ENCODE peak calls at places on chromosomes 16 and 17, in five cellular contexts. E is IMR-90, P is mesenchymal stem cell, V is GM23338, T is GM12878. O is an unnamed sample.
A peak's percentile ranks its signal among the peaks of the same experiment; 100 is the strongest.

GRCh38 chr16:69754143-69754468 is 620 bp downstream of the NOB1 start:
- DNase-seq in E (no peak), P (no peak), V (no peak), T (no peak), O (no peak)

GRCh38 chr17:72259977-72260376 is 139.2 kb downstream of the SOX9 start:
- DNase-seq in E (no peak), P (no peak), V (no peak), T (no peak), O (no peak)

GRCh38 chr17:14123579-14124278 is 54.4 kb downstream of the COX10 start:
- DNase-seq in E (no peak), P (no peak), V (no peak), T (peak; percentile 15), O (no peak)

GRCh38 chr17:66567234-66568170 is 265.1 kb downstream of the PRKCA start:
- DNase-seq in E (peak; percentile 88), P (peak; percentile 83), V (peak; percentile 87), T (peak; percentile 23), O (peak; percentile 90)

GRCh38 chr17:2926019-2926650 is 129.9 kb downstream of the RAP1GAP2 start:
- DNase-seq in E (peak; percentile 57), P (no peak), V (no peak), T (no peak), O (peak; percentile 51)

GRCh38 chr17:32528825-32529224 is 42.0 kb downstream of the CDK5R1 start:
- DNase-seq in E (no peak), P (no peak), V (no peak), T (no peak), O (no peak)

GRCh38 chr16:65672960-65673359 is 551.1 kb upstream of the CDH11 start:
- DNase-seq in E (peak; percentile 22), P (no peak), V (no peak), T (no peak), O (no peak)

GRCh38 chr17:67998466-67998865 is 2.2 kb upstream of the C17orf58 start:
- DNase-seq in E (no peak), P (peak; percentile 59), V (peak; percentile 43), T (no peak), O (no peak)

GRCh38 chr17:11948791-11949190 is 48.5 kb downstream of the ZNF18 start:
- DNase-seq in E (peak; percentile 86), P (no peak), V (no peak), T (no peak), O (no peak)

GRCh38 chr17:44331249-44331760 is 6.7 kb upstream of the SLC25A39 start:
- DNase-seq in E (peak; percentile 58), P (peak; percentile 81), V (peak; percentile 93), T (no peak), O (peak; percentile 93)

GRCh38 chr16:89525146-89525913 is 17.1 kb downstream of the SPG7 start:
- DNase-seq in E (no peak), P (no peak), V (no peak), T (no peak), O (no peak)

GRCh38 chr16:88940196-88941050 is 36.6 kb downstream of the CBFA2T3 start:
- DNase-seq in E (no peak), P (no peak), V (peak; percentile 61), T (no peak), O (no peak)

GRCh38 chr16:89113661-89114060 is 20.0 kb downstream of the ACSF3 start:
- DNase-seq in E (no peak), P (no peak), V (no peak), T (no peak), O (peak; percentile 91)

DNA sequence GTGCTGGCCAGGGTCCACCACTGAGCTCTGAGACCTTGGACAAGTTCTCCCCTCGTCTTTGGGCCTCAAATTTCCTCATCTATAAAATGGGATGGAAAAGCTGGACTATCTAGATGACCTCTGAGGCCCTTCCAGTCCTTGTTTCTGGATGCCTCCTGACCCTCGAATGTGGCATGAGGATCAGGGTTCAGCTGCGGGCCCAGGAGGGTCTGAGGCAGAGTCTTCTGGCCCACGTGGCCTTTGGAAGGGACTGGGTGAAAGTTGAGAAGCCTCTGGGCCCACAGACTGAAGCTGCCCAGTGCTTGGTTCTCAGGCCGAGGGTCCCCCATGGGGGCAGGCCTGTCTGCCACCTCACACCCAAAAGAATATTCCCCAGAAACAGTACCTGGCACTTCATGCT is 16.9 kb upstream of the MRPS23 start:
- DNase-seq in E (no peak), P (no peak), V (no peak), T (no peak), O (no peak)
- H2AFZ ChIP-seq in E (no peak overlapping the region), P (no peak overlapping the region), V (no peak overlapping the region), T (no peak overlapping the region), O (no peak overlapping the region)

DNA sequence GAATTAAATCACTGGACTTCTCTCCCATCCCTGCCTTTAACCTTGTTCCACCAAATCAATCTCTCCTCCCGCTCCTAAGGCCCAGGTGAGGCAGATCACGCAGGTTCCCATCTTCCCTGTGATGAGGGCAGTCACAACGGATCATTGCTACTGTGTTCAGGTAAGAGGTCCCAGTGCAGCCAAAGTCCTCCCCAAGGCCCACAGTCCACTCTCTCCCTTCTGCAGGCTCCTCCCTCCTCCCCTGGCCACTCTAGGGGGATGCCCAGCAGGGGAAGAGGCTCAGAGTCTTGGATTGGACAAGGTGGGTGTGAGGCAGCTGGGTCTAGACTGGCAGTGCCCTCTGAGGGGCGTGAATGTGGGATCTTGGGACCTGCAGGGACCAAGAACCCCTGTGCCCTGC is 2.6 kb upstream of the ADGRG3 start:
- DNase-seq in E (no peak), P (no peak), V (no peak), T (no peak), O (no peak)
- H3K4me1 ChIP-seq in E (no peaks in the 10 kb centered on the region), P (peaks cover 19% of the 10 kb centered on the region), V (no peaks in the 10 kb centered on the region), T (no peaks in the 10 kb centered on the region), O (no peaks in the 10 kb centered on the region)

DNA sequence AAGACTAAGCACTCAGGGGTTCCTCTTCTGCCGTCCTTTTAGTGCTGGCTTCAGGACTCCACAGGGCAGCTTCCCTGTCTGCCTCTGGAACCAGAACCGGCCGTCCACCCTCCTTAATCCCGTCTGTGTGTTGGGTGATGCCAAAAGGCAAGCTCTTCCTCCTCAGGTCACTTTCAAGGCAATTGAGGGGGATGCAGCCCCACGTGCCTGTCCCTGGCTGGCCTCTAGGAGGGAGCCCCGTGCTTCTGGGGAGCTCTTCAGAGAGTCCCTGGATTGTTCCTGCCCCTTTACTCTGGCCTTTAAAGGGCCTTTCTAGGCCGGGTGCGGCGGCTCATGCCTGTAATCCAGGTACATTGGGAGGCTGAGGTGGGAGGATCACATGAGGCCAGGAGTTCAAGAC is 77.1 kb downstream of the CRISPLD2 start:
- DNase-seq in E (no peak), P (no peak), V (peak; percentile 34), T (no peak), O (no peak)
- H3K4me2 ChIP-seq in E (no peak overlapping the region), P (no peak overlapping the region), V (no peak overlapping the region), T (no peak overlapping the region), O (no peak overlapping the region)

GRCh38 chr16:2205104-2205966 is at the start of gene MLST8:
- DNase-seq in E (peak; percentile 80), P (peak; percentile 88), V (peak; percentile 89), T (peak; percentile 45), O (peak; percentile 95)

GRCh38 chr16:2206420-2206779 is 1.1 kb downstream of the MLST8 start:
- DNase-seq in E (no peak), P (no peak), V (no peak), T (no peak), O (no peak)

GRCh38 chr16:2206780-2207433 is 1.7 kb downstream of the MLST8 start:
- DNase-seq in E (no peak), P (no peak), V (no peak), T (no peak), O (no peak)

GRCh38 chr16:2204727-2205103 is 539 bp upstream of the MLST8 start:
- DNase-seq in E (no peak), P (no peak), V (no peak), T (no peak), O (no peak)

GRCh38 chr16:2205967-2206313 is 686 bp downstream of the MLST8 start:
- DNase-seq in E (no peak), P (no peak), V (no peak), T (no peak), O (no peak)
- H2AFZ ChIP-seq in E (peak overlapping the region; percentile 100), P (peak overlapping the region; percentile 62), V (no peak overlapping the region), T (peak overlapping the region; percentile 87), O (no peak overlapping the region)

GRCh38 chr17:74598346-74599022 is 6.4 kb upstream of the CD300LD start:
- DNase-seq in E (no peak), P (no peak), V (no peak), T (no peak), O (no peak)

GRCh38 chr17:74595037-74595436 is 3.0 kb upstream of the CD300LD start:
- DNase-seq in E (no peak), P (no peak), V (no peak), T (no peak), O (no peak)

GRCh38 chr17:74599531-74599939 is 7.5 kb upstream of the CD300LD start:
- DNase-seq in E (no peak), P (no peak), V (no peak), T (no peak), O (no peak)

GRCh38 chr17:74601944-74602572 is 10.0 kb upstream of the CD300LD start:
- DNase-seq in E (peak; percentile 15), P (peak; percentile 20), V (peak; percentile 67), T (no peak), O (peak; percentile 76)

DNA sequence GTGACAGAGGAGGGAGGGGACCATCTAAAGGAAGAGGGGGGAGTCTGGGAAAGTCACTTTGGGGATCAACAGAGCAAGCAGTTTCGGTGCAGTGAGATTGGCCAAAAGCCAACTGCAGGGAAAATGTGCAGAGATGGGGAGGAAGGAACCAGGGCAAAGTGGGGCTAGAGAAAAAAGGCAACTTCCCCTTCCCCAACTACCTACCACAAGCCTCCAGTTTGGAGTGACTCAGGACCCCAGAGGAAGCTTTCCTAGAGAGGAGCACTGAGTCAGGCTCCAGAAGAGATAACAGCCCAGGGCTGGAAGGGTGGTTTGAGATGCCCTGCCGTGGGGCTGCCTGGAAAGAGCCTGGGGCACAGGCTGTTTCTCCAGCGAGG is 6.9 kb upstream of the CD300LD start:
- DNase-seq in E (no peak), P (no peak), V (no peak), T (no peak), O (no peak)
- H3K4me1 ChIP-seq in E (no peaks in the 10 kb centered on the region), P (no peaks in the 10 kb centered on the region), V (no peaks in the 10 kb centered on the region), T (no peaks in the 10 kb centered on the region), O (peaks cover 3% of the 10 kb centered on the region)

GRCh38 chr17:79819085-79819484 is 20.2 kb downstream of the CBX4 start:
- DNase-seq in E (no peak), P (no peak), V (no peak), T (no peak), O (no peak)
- H3K4me2 ChIP-seq in E (no peak overlapping the region), P (no peak overlapping the region), V (no peak overlapping the region), T (no peak overlapping the region), O (no peak overlapping the region)

DNA sequence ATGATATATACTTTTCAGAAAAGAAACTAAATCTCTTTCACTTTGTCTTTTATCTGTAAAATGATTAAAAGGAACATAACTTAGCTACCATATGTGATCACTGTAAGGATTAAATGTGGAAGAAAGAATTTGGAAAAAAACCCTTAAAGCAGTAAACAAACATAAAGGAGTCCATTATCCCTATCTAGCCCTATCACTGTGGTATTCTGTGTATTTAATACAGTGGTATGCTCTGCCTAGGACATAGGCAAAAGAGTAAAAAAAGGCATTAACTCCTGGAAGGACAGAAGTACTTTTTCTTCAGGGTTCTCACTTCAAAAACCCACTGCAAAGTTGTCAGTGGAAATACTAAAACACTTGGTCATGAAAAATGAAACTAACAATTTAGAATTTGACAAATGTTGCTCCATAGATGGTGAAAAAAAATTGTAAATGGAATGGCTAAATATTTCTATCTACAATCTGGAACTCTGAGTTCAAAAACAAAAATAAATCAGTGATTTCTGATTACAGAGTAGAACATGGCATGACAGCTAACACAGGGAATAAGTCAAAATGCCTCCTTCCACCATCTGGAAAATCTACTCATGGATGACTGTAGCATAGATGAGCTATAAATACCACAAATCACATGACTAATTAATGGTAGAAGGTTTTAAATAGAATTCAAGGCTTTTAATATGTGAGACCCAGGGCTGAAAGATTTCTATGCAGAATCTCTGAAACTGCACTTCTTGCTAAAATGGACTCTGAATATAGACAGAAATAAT is 140.1 kb downstream of the ITFG1 start:
- DNase-seq in E (peak; percentile 65), P (peak; percentile 60), V (no peak), T (no peak), O (no peak)
- H2AFZ ChIP-seq in E (no peak overlapping the region), P (no peak overlapping the region), V (no peak overlapping the region), T (no peak overlapping the region), O (no peak overlapping the region)

O was measured in Karpas-422.